ENCODE peak calls at places on chromosomes 1 and 21, in six cellular contexts. V is SK-N-SH, P is GM23248, Z is MM.1S, E is HCT116, U is PC-3. L is an unnamed sample.

GRCh38 chr1:200488375-200489165 is 78.7 kb upstream of the ZNF281 start:
- DNase-seq in V (peak; percentile 73), P (peak; percentile 89), Z (peak; percentile 69), E (peak; percentile 56), U (peak; percentile 97), L (peak; percentile 82)

GRCh38 chr1:36573445-36573844 is 90.7 kb upstream of the CSF3R start:
- DNase-seq in V (no peak), P (no peak), Z (no peak), E (no peak), U (no peak), L (no peak)

GRCh38 chr1:97093742-97094141 is 372.2 kb downstream of the PTBP2 start:
- DNase-seq in V (no peak), P (peak; percentile 79), Z (no peak), E (no peak), U (no peak), L (no peak)

GRCh38 chr1:34590211-34590623 is 164.6 kb upstream of the GJB5 start:
- DNase-seq in V (peak; percentile 43), P (peak; percentile 16), Z (no peak), E (peak; percentile 19), U (peak; percentile 85), L (peak; percentile 47)

GRCh38 chr1:169859001-169859400 is 34.7 kb downstream of the SCYL3 start:
- DNase-seq in V (no peak), P (no peak), Z (no peak), E (no peak), U (no peak), L (no peak)

GRCh38 chr1:193176113-193176512 is 10.3 kb downstream of the B3GALT2 start:
- DNase-seq in V (no peak), P (no peak), Z (no peak), E (no peak), U (no peak), L (no peak)

GRCh38 chr1:211635602-211636205 is 39.7 kb downstream of the NEK2 start:
- DNase-seq in V (no peak), P (peak; percentile 45), Z (no peak), E (no peak), U (no peak), L (no peak)

GRCh38 chr21:40445349-40445921 is 401.5 kb downstream of the DSCAM start:
- DNase-seq in V (peak; percentile 43), P (no peak), Z (peak; percentile 49), E (no peak), U (no peak), L (no peak)

GRCh38 chr1:243471026-243471685 is 215.3 kb downstream of the SDCCAG8 start:
- DNase-seq in V (no peak), P (no peak), Z (no peak), E (no peak), U (no peak), L (no peak)

GRCh38 chr1:225617479-225617878 is 35.4 kb downstream of the ENAH start:
- DNase-seq in V (no peak), P (peak; percentile 72), Z (no peak), E (no peak), U (peak; percentile 49), L (no peak)

GRCh38 chr1:59063501-59063900 is 233.4 kb upstream of the FGGY start:
- DNase-seq in V (no peak), P (no peak), Z (no peak), E (no peak), U (no peak), L (no peak)

GRCh38 chr1:219293440-219293839 is 119.8 kb downstream of the LYPLAL1 start:
- DNase-seq in V (no peak), P (no peak), Z (no peak), E (no peak), U (no peak), L (no peak)

GRCh38 chr1:158112994-158113758 is 67.5 kb upstream of the CD1D start:
- DNase-seq in V (peak; percentile 59), P (peak; percentile 68), Z (peak; percentile 51), E (no peak), U (no peak), L (peak; percentile 93)

GRCh38 chr1:240293706-240294105 is 202.0 kb downstream of the FMN2 start:
- DNase-seq in V (no peak), P (no peak), Z (no peak), E (no peak), U (no peak), L (no peak)

GRCh38 chr1:14733779-14734140 is 135.3 kb downstream of the KAZN start:
- DNase-seq in V (no peak), P (no peak), Z (no peak), E (no peak), U (no peak), L (no peak)

GRCh38 chr1:160607051-160608032 is 28.0 kb upstream of the CD84 start:
- DNase-seq in V (peak; percentile 33), P (peak; percentile 85), Z (peak; percentile 93), E (peak; percentile 68), U (peak; percentile 88), L (peak; percentile 92)

GRCh38 chr21:44958471-44959191 is 18.8 kb downstream of the SLX9 start:
- DNase-seq in V (peak; percentile 80), P (peak; percentile 74), Z (no peak), E (no peak), U (no peak), L (no peak)

GRCh38 chr1:192639607-192640368 is 3.8 kb downstream of the RGS13 start:
- DNase-seq in V (no peak), P (peak; percentile 54), Z (peak; percentile 21), E (peak; percentile 7), U (peak; percentile 83), L (peak; percentile 66)

GRCh38 chr1:47766832-47767740 is 230.1 kb downstream of the TRABD2B start:
- DNase-seq in V (no peak), P (no peak), Z (no peak), E (no peak), U (no peak), L (no peak)

GRCh38 chr1:63718464-63719075 is 55.2 kb upstream of the ROR1 start:
- DNase-seq in V (no peak), P (peak; percentile 12), Z (peak; percentile 88), E (no peak), U (no peak), L (no peak)

GRCh38 chr1:63728611-63729226 is 45.1 kb upstream of the ROR1 start:
- DNase-seq in V (no peak), P (no peak), Z (no peak), E (no peak), U (no peak), L (no peak)

GRCh38 chr1:63721531-63722189 is 52.2 kb upstream of the ROR1 start:
- DNase-seq in V (peak; percentile 42), P (peak; percentile 55), Z (no peak), E (no peak), U (peak; percentile 48), L (no peak)

GRCh38 chr1:63724375-63724774 is 49.4 kb upstream of the ROR1 start:
- DNase-seq in V (no peak), P (no peak), Z (no peak), E (no peak), U (no peak), L (no peak)

GRCh38 chr1:63723618-63724017 is 50.2 kb upstream of the ROR1 start:
- DNase-seq in V (no peak), P (peak; percentile 11), Z (no peak), E (no peak), U (peak; percentile 47), L (no peak)
- H3K9me3 ChIP-seq in V (no peaks in the 10 kb centered on the region), P (no peaks in the 10 kb centered on the region), Z (no peaks in the 10 kb centered on the region), E (no peaks in the 10 kb centered on the region), U (no peaks in the 10 kb centered on the region), L (no peaks in the 10 kb centered on the region)

GRCh38 chr1:198467342-198467741 is 73.1 kb downstream of the ATP6V1G3 start:
- DNase-seq in V (no peak), P (no peak), Z (no peak), E (no peak), U (peak; percentile 44), L (peak; percentile 55)

GRCh38 chr1:198472997-198473396 is 67.5 kb downstream of the ATP6V1G3 start:
- DNase-seq in V (no peak), P (no peak), Z (no peak), E (no peak), U (no peak), L (no peak)

GRCh38 chr1:198467907-198468306 is 72.6 kb downstream of the ATP6V1G3 start:
- DNase-seq in V (no peak), P (peak; percentile 60), Z (no peak), E (no peak), U (no peak), L (no peak)

GRCh38 chr1:198472123-198472522 is 68.4 kb downstream of the ATP6V1G3 start:
- DNase-seq in V (no peak), P (no peak), Z (no peak), E (no peak), U (no peak), L (no peak)
- H3K9me2 ChIP-seq in V (no peaks in the 10 kb centered on the region), P (peaks cover 9% of the 10 kb centered on the region), Z (no peaks in the 10 kb centered on the region), E (no peaks in the 10 kb centered on the region), U (no peaks in the 10 kb centered on the region), L (no peaks in the 10 kb centered on the region)

DNA sequence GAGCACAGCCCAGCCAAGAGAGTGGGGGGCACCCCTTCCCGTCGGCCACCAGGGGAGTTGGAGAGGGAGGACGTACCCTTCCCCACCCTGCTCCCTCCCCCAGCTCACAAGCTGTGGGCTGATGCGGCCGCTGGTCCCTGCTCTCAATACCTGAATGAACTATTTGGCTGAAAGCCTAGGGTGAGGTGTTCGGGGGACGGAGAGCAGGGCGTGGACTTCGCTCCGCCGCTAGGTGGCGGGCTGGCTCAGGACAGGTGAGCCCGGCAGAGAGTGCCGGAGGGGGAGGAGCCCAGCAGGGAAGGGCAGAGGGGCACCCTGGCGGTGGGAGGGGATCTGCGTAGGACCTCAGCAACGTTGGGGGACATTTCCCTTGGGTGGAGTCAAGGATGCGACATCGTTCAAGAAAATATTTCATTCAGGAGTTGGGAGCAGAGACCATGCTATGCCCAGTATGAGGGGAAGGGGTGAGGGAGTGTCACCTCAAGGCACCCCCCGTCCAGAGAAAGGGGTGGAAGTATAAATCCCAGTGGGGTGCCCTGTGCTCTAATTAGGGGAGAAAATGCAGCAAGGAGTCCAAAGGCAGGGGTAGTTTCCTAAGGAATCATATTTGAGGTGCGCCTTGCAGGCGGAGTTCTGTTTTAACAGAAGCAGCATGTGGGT is 12.0 kb upstream of the RHBG start:
- DNase-seq in V (no peak), P (peak; percentile 57), Z (peak; percentile 87), E (peak; percentile 69), U (peak; percentile 94), L (peak; percentile 91)
- H3K9ac ChIP-seq in V (no peak overlapping the region), P (no peak overlapping the region), Z (no peak overlapping the region), E (peak overlapping the region; percentile 34), U (no peak overlapping the region), L (no peak overlapping the region)

GRCh38 chr1:168788262-168788661 is 59.3 kb upstream of the DPT start:
- DNase-seq in V (no peak), P (no peak), Z (no peak), E (no peak), U (no peak), L (no peak)
- H3K9me3 ChIP-seq in V (no peaks in the 10 kb centered on the region), P (no peaks in the 10 kb centered on the region), Z (no peaks in the 10 kb centered on the region), E (no peaks in the 10 kb centered on the region), U (no peaks in the 10 kb centered on the region), L (no peaks in the 10 kb centered on the region)